ENCODE peak calls at places on chromosomes 5 and 9, in four cellular contexts. Z is GM13977, T is HuH-7, A is neural progenitor cell. L is an unnamed sample.

GRCh38 chr5:113682497-113683136 is 169.1 kb downstream of the YTHDC2 start:
- DNase-seq in Z (no peak), T (no peak), A (peak), L (no peak)

GRCh38 chr5:71482132-71482531 is 26.7 kb downstream of the BDP1 start:
- DNase-seq in Z (no peak), T (no peak), A (no peak), L (peak)

GRCh38 chr9:117218951-117219350 is 195.9 kb downstream of the ASTN2 start:
- DNase-seq in Z (no peak), T (no peak), A (no peak), L (no peak)

GRCh38 chr9:87793292-87793691 is 67.4 kb downstream of the CTSL start:
- DNase-seq in Z (no peak), T (peak), A (no peak), L (no peak)

GRCh38 chr9:2872307-2872940 is 28.5 kb upstream of the PUM3 start:
- DNase-seq in Z (no peak), T (peak), A (peak), L (peak)

GRCh38 chr5:41413067-41413466 is 97.3 kb downstream of the PLCXD3 start:
- DNase-seq in Z (no peak), T (no peak), A (no peak), L (no peak)

GRCh38 chr5:58080573-58080972 is 379.3 kb downstream of the PLK2 start:
- DNase-seq in Z (no peak), T (no peak), A (no peak), L (no peak)

GRCh38 chr5:39376293-39376714 is 12.0 kb upstream of the C9 start:
- DNase-seq in Z (peak), T (peak), A (peak), L (peak)

GRCh38 chr9:81116340-81117207 is 572.8 kb downstream of the TLE1 start:
- DNase-seq in Z (no peak), T (no peak), A (no peak), L (no peak)

GRCh38 chr5:62030326-62030725 is 275.7 kb upstream of the KIF2A start:
- DNase-seq in Z (no peak), T (no peak), A (no peak), L (no peak)

GRCh38 chr9:32398207-32398606 is 13.8 kb downstream of the ACO1 start:
- DNase-seq in Z (no peak), T (no peak), A (no peak), L (no peak)

GRCh38 chr9:100427366-100428263 is 672 bp downstream of the MSANTD3 start:
- DNase-seq in Z (no peak), T (peak), A (peak), L (peak)

GRCh38 chr5:177095088-177095669 is 8.5 kb downstream of the FGFR4 start:
- DNase-seq in Z (no peak), T (no peak), A (no peak), L (no peak)

GRCh38 chr5:150626853-150627276 is 13.6 kb upstream of the SYNPO start:
- DNase-seq in Z (no peak), T (no peak), A (no peak), L (no peak)

GRCh38 chr5:10599828-10600227 is 36.0 kb downstream of the ANKRD33B start:
- DNase-seq in Z (no peak), T (no peak), A (no peak), L (no peak)

GRCh38 chr9:76036762-76037161 is 146.3 kb downstream of the PCSK5 start:
- DNase-seq in Z (no peak), T (no peak), A (no peak), L (no peak)

GRCh38 chr5:170630226-170630625 is 126.4 kb downstream of the KCNIP1 start:
- DNase-seq in Z (no peak), T (no peak), A (no peak), L (no peak)

GRCh38 chr5:65928860-65929259 is 2.5 kb downstream of the ERBIN start:
- DNase-seq in Z (no peak), T (no peak), A (no peak), L (no peak)

GRCh38 chr5:137296213-137296702 is 202.9 kb downstream of the SPOCK1 start:
- DNase-seq in Z (no peak), T (no peak), A (peak), L (no peak)

L was measured in LoVo.